ENCODE peak calls at places on chromosome 7, in four cellular contexts. E is A549, M is GM12878, J is K562. B is an unnamed sample.

GRCh38 chr7:31066516-31067130 is 14.5 kb downstream of the ADCYAP1R1 start:
- DNase-seq in E (no peak), M (no peak), J (no peak), B (no peak)

GRCh38 chr7:45703911-45704682 is 129.9 kb downstream of the ADCY1 start:
- DNase-seq in E (no peak), M (no peak), J (no peak), B (no peak)

GRCh38 chr7:81447351-81447952 is 322.4 kb downstream of the HGF start:
- DNase-seq in E (peak; percentile 21), M (no peak), J (peak; percentile 34), B (peak; percentile 63)

GRCh38 chr7:91694221-91694856 is 186.2 kb downstream of the MTERF1 start:
- DNase-seq in E (no peak), M (no peak), J (no peak), B (no peak)

GRCh38 chr7:156889089-156889488 is 3.9 kb downstream of the LMBR1 start:
- DNase-seq in E (no peak), M (no peak), J (no peak), B (peak; percentile 31)

GRCh38 chr7:95104739-95105138 is 197.3 kb downstream of the PPP1R9A start:
- DNase-seq in E (no peak), M (no peak), J (no peak), B (no peak)

GRCh38 chr7:6262206-6262605 is 10.2 kb downstream of the CYTH3 start:
- DNase-seq in E (no peak), M (no peak), J (no peak), B (no peak)

GRCh38 chr7:65927489-65928448 is 54.2 kb downstream of the GUSB start:
- DNase-seq in E (no peak), M (no peak), J (peak; percentile 94), B (peak; percentile 27)

GRCh38 chr7:116499168-116500070 is at the start of gene CAV2:
- DNase-seq in E (peak; percentile 61), M (no peak), J (peak; percentile 88), B (no peak)
- TF ChIP-seq POLR2A in E (peak; percentile 57), M (no peak), J (peak; percentile 69), B (no peak)

DNA sequence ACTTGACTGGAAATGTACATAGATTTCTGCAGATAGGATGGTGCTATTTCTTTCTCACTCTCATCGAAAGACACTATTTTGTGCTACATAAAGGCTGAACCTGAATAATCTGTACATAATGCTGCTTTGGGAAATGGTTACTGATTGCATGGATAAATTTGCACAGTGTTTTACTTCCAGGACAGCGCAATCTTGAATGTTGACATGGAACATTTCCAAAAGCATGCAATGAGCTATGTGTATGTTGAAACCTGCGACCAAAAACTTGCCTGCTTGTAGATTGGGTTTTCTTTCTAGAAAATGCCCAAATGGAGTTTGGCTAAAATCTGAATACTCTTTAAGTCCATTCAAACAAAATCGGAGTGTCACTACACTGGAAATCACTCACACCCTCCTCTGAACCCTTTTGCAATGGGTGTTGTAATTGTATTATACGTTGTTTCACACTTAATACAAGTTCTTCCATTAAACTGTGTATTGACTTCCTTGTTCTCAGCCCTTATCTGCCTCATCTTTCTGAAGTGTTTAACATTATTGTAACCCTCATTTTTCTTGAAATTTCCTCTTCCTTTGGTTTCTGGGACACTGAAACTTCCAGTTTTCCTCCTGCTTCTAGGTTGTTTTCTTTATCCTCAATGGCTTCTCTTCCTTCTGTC is 73.7 kb upstream of the CAPZA2 start:
- DNase-seq in E (no peak), M (no peak), J (no peak), B (no peak)
- TF ChIP-seq MYC in E (no peak), M (no peak), J (no peak), B (no peak)

GRCh38 chr7:469591-469961 is 50.1 kb downstream of the PDGFA start:
- DNase-seq in E (no peak), M (no peak), J (no peak), B (no peak)

GRCh38 chr7:466465-467191 is 53.0 kb downstream of the PDGFA start:
- DNase-seq in E (no peak), M (no peak), J (no peak), B (no peak)

GRCh38 chr7:467393-467828 is 52.2 kb downstream of the PDGFA start:
- DNase-seq in E (no peak), M (no peak), J (no peak), B (no peak)

GRCh38 chr7:468681-469590 is 50.7 kb downstream of the PDGFA start:
- DNase-seq in E (no peak), M (no peak), J (no peak), B (peak; percentile 89)

GRCh38 chr7:468141-468540 is 51.5 kb downstream of the PDGFA start:
- DNase-seq in E (no peak), M (no peak), J (no peak), B (no peak)
- TF ChIP-seq POLR2A in E (no peak), M (no peak), J (no peak), B (no peak)

GRCh38 chr7:44674381-44674780 is 68.0 kb downstream of the OGDH start:
- DNase-seq in E (no peak), M (no peak), J (no peak), B (no peak)
- TF ChIP-seq MYC in E (no peak), M (no peak), J (no peak), B (no peak)

GRCh38 chr7:150321788-150322113 is 1.4 kb upstream of the LRRC61 start:
- DNase-seq in E (no peak), M (no peak), J (no peak), B (no peak)

GRCh38 chr7:150324366-150324961 is 1.1 kb upstream of the ACTR3C start:
- DNase-seq in E (no peak), M (no peak), J (peak; percentile 65), B (peak; percentile 21)

GRCh38 chr7:150323682-150324365 is 479 bp upstream of the ACTR3C start:
- DNase-seq in E (no peak), M (no peak), J (peak; percentile 51), B (no peak)

GRCh38 chr7:150322114-150322832 is 882 bp upstream of the LRRC61 start:
- DNase-seq in E (no peak), M (no peak), J (peak; percentile 98), B (no peak)

GRCh38 chr7:150322833-150323681 is at the start of the genes ACTR3C and LRRC61:
- DNase-seq in E (no peak), M (no peak), J (peak; percentile 92), B (peak; percentile 57)
- TF ChIP-seq POLR2A in E (no peak), M (peak; percentile 92), J (peak; percentile 91), B (no peak)

DNA sequence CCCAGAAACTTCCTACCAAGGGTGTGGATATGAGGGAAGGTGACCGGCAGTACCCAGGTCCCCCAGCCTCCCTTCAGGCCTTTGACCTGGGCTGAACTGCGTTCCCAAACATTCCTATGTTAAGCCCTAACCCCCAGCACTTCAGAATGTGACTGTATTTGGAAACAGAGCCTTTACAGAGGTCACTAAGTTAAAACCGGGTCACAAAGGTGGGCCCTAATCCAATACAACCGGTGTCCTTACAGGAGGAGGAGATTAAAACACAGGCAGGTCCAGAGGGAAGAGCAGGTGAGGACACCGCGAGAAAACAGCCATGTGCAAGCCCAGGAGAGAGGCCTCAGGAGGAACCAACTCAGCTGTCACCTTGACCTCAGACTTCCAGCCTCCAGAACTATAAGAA is 28.0 kb downstream of the GRB10 start:
- DNase-seq in E (no peak), M (no peak), J (no peak), B (no peak)
- TF ChIP-seq MYC in E (no peak), M (no peak), J (no peak), B (no peak)

GRCh38 chr7:112452102-112452888 is 2.0 kb downstream of the IFRD1 start:
- DNase-seq in E (peak; percentile 21), M (no peak), J (peak; percentile 70), B (peak; percentile 68)

GRCh38 chr7:112449902-112450806 is at the start of gene IFRD1:
- DNase-seq in E (peak; percentile 94), M (peak; percentile 94), J (peak; percentile 100), B (peak; percentile 100)

GRCh38 chr7:112448891-112449290 is 1.4 kb upstream of the IFRD1 start:
- DNase-seq in E (no peak), M (no peak), J (no peak), B (no peak)

GRCh38 chr7:112449353-112449752 is 907 bp upstream of the IFRD1 start:
- DNase-seq in E (peak; percentile 58), M (no peak), J (no peak), B (peak; percentile 26)

DNA sequence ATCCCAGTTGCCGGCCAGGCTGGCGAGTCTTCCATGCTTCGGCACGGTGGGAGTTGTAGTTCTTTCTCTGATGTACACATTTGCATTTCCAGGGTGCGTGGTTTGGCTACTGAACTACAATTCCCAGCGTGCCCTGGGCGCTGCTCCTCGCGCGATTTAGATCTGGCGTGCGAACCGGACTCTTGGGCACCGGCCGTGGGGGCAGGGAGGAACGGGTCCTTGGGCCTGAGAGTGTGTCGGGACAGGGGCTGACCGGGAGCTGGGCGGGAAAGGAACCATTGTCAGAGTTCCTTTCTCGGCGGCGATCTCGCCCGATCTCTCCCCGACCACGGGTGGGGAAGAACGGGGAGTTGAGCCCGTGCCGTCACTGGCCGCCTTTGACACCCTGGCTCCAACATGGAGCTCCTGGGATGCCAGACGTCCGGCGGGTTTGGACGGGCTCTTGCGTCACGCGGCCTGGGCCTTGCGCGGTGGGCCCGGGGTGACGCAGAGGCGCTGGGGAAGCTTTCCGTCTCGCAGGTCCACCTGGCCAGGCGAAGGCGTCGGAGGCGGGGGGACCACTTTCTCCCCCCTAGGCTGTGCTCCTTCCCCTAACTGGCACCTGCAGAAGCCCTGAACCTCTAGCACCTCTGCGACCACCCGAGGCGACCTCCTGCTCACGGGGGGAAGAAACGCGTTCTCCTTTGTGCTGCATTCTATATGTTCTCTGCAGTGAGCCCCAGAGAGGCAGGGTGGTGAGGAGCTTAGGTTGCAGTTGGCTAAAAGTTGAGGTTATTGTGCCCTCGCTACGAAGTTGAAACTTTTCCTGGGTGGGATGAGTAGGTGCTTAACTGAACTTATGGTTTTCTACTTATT is 774 bp downstream of the IFRD1 start:
- DNase-seq in E (peak; percentile 85), M (peak; percentile 91), J (peak; percentile 99), B (peak; percentile 98)
- TF ChIP-seq POLR2A in E (no peak), M (no peak), J (no peak), B (peak; percentile 24)

GRCh38 chr7:98352621-98353020 is 48.3 kb downstream of the BAIAP2L1 start:
- DNase-seq in E (peak; percentile 90), M (no peak), J (no peak), B (no peak)

GRCh38 chr7:98354052-98354451 is 46.8 kb downstream of the BAIAP2L1 start:
- DNase-seq in E (no peak), M (no peak), J (no peak), B (no peak)

GRCh38 chr7:98357751-98358161 is 43.1 kb downstream of the BAIAP2L1 start:
- DNase-seq in E (peak; percentile 67), M (no peak), J (no peak), B (peak; percentile 26)

GRCh38 chr7:98355250-98355538 is 45.7 kb downstream of the BAIAP2L1 start:
- DNase-seq in E (no peak), M (no peak), J (no peak), B (no peak)

GRCh38 chr7:98354511-98355249 is 46.2 kb downstream of the BAIAP2L1 start:
- DNase-seq in E (peak; percentile 69), M (no peak), J (no peak), B (no peak)
- TF ChIP-seq MYC in E (no peak), M (no peak), J (no peak), B (no peak)

B was measured in NB4.